ENCODE peak calls at places on chromosomes 12 and 14, in ten cellular contexts. T is cardiac fibroblast; Y is fibroblast of the conjunctiva; P is mucosa of gallbladder; F is GM23338; Q is activated CD8-positive, alpha-beta T cell treated with anti-CD3 and anti-CD28 coated beads for 36 hours; K is OCI-LY7; M is NCI-H1092; X is activated CD4-positive, alpha-beta T cell treated with anti-CD3 and anti-CD28 coated beads, Interleukin-2, amount 10 ng/mL, durations not matched to agents 7 days and 5 days; L is stimulated activated CD8-positive, alpha-beta memory T cell treated with anti-CD3 and anti-CD28 coated beads, Interleukin-7, amount 100 ng/mL, for 4 hours. G is an unnamed sample.

GRCh38 chr14:92507174-92507768 is 6.3 kb upstream of the RIN3 start:
- DNase-seq in T (no peak), Y (no peak), P (no peak), F (no peak), Q (no peak), K (peak), M (peak), X (peak), L (no peak), G (no peak)

GRCh38 chr12:80261403-80261802 is 162.1 kb downstream of the OTOGL start:
- DNase-seq in T (no peak), Y (no peak), P (no peak), F (no peak), Q (no peak), K (no peak), M (no peak), X (no peak), L (no peak), G (no peak)

GRCh38 chr14:60775296-60775695 is 40.7 kb downstream of the MNAT1 start:
- DNase-seq in T (peak), Y (no peak), P (no peak), F (no peak), Q (no peak), K (no peak), M (no peak), X (no peak), L (no peak), G (no peak)

GRCh38 chr14:68665116-68665515 is 127.8 kb downstream of the ZFP36L1 start:
- DNase-seq in T (peak), Y (no peak), P (no peak), F (no peak), Q (no peak), K (no peak), M (no peak), X (no peak), L (no peak), G (no peak)

GRCh38 chr14:105086833-105087307 is 21.6 kb upstream of the GPR132 start:
- DNase-seq in T (peak), Y (no peak), P (peak), F (peak), Q (peak), K (peak), M (no peak), X (peak), L (peak), G (peak)

GRCh38 chr12:32870716-32871115 is 25.9 kb downstream of the PKP2 start:
- DNase-seq in T (peak), Y (no peak), P (no peak), F (no peak), Q (no peak), K (no peak), M (no peak), X (no peak), L (no peak), G (no peak)

GRCh38 chr12:49094104-49094948 is at the start of gene DHH:
- DNase-seq in T (no peak), Y (no peak), P (no peak), F (peak), Q (no peak), K (no peak), M (peak), X (no peak), L (no peak), G (no peak)

GRCh38 chr12:99984271-99985128 is at the start of gene ANKS1B:
- DNase-seq in T (peak), Y (no peak), P (peak), F (peak), Q (peak), K (no peak), M (peak), X (no peak), L (no peak), G (no peak)

GRCh38 chr14:80269338-80269935 is 58.1 kb upstream of the DIO2 start:
- DNase-seq in T (peak), Y (no peak), P (no peak), F (no peak), Q (no peak), K (no peak), M (no peak), X (no peak), L (no peak), G (no peak)

GRCh38 chr12:57864382-57864781 is 17.9 kb upstream of the CTDSP2 start:
- DNase-seq in T (peak), Y (no peak), P (no peak), F (peak), Q (no peak), K (no peak), M (no peak), X (no peak), L (no peak), G (no peak)

GRCh38 chr12:96670334-96670899 is 181.0 kb downstream of the CFAP54 start:
- DNase-seq in T (peak), Y (no peak), P (no peak), F (no peak), Q (no peak), K (no peak), M (no peak), X (no peak), L (no peak), G (no peak)

GRCh38 chr12:132639996-132640520 is 21.5 kb downstream of the P2RX2 start:
- DNase-seq in T (no peak), Y (no peak), P (no peak), F (no peak), Q (no peak), K (no peak), M (no peak), X (no peak), L (no peak), G (no peak)

GRCh38 chr12:12326262-12326661 is 23.8 kb downstream of the MANSC1 start:
- DNase-seq in T (no peak), Y (no peak), P (no peak), F (no peak), Q (no peak), K (no peak), M (no peak), X (no peak), L (no peak), G (no peak)

GRCh38 chr12:102816816-102817434 is 100.1 kb downstream of the PAH start:
- DNase-seq in T (peak), Y (peak), P (no peak), F (peak), Q (no peak), K (peak), M (peak), X (no peak), L (no peak), G (no peak)

GRCh38 chr14:58625438-58625837 is 12.3 kb upstream of the DACT1 start:
- DNase-seq in T (no peak), Y (no peak), P (no peak), F (peak), Q (no peak), K (no peak), M (no peak), X (no peak), L (no peak), G (no peak)

GRCh38 chr14:59481407-59482119 is 2.6 kb downstream of the L3HYPDH start:
- DNase-seq in T (peak), Y (peak), P (no peak), F (no peak), Q (no peak), K (no peak), M (no peak), X (no peak), L (no peak), G (no peak)

GRCh38 chr14:100408350-100409015 is 85.3 kb downstream of the SLC25A47 start:
- DNase-seq in T (peak), Y (no peak), P (peak), F (no peak), Q (no peak), K (no peak), M (no peak), X (no peak), L (no peak), G (no peak)

GRCh38 chr14:69695664-69696527 is 71.0 kb upstream of the SRSF5 start:
- DNase-seq in T (peak), Y (peak), P (no peak), F (no peak), Q (no peak), K (peak), M (peak), X (no peak), L (no peak), G (no peak)

GRCh38 chr14:96077983-96078686 is 39.0 kb downstream of the C14orf132 start:
- DNase-seq in T (no peak), Y (no peak), P (no peak), F (no peak), Q (no peak), K (no peak), M (no peak), X (no peak), L (no peak), G (no peak)

G was measured in stimulated activated effector memory CD8-positive, alpha-beta T cell treated with anti-CD3 and anti-CD28 coated beads, Interleukin-12 subunit alpha, Interleukin-12 subunit beta, amount 100 ng/mL, for 72 hours.